ENCODE peak calls at places on chromosomes 13 and 19, in nine cellular contexts. D, R, J, I, X, Y, S, M and P are unnamed samples.

GRCh38 chr19:18832331-18833140 is 777 bp downstream of the UPF1 start:
- DNase-seq in Y (no peak), D (peak; percentile 40), X (peak; percentile 70), I (peak; percentile 25), S (no peak), J (no peak), M (no peak), R (no peak), P (no peak)

GRCh38 chr13:98022210-98022609 is 68.7 kb downstream of the IPO5 start:
- DNase-seq in D (no peak), J (no peak), Y (no peak), X (no peak), R (no peak), S (no peak), M (no peak), I (no peak), P (no peak)

GRCh38 chr13:33629610-33630009 is 188.3 kb upstream of the RFC3 start:
- DNase-seq in J (no peak), R (no peak), M (no peak), D (no peak), S (no peak), Y (no peak), I (no peak), X (no peak), P (no peak)

GRCh38 chr13:20570540-20570939 is 3.6 kb downstream of the IFT88 start:
- DNase-seq in D (no peak), X (no peak), I (no peak), R (no peak), J (no peak), S (no peak), M (no peak), Y (no peak), P (no peak)

GRCh38 chr13:63201493-63201892 is 1785.8 kb upstream of the PCDH20 start:
- DNase-seq in X (no peak), R (no peak), I (no peak), J (no peak), S (no peak), D (no peak), M (no peak), Y (no peak), P (no peak)

GRCh38 chr19:19460761-19461265 is 54.5 kb downstream of the TSSK6 start:
- DNase-seq in Y (no peak), M (no peak), D (peak; percentile 48), J (peak; percentile 90), X (peak; percentile 76), I (no peak), R (no peak), S (peak; percentile 76), P (peak; percentile 65)

GRCh38 chr19:6587093-6587820 is 3.7 kb downstream of the CD70 start:
- DNase-seq in D (no peak), J (no peak), X (peak; percentile 77), Y (no peak), R (no peak), I (no peak), M (no peak), S (no peak), P (no peak)

GRCh38 chr13:114112826-114113322 is 19.5 kb downstream of the RASA3 start:
- DNase-seq in I (no peak), X (peak; percentile 59), Y (no peak), S (peak; percentile 34), M (no peak), D (no peak), R (no peak), J (no peak), P (no peak)

GRCh38 chr19:46202872-46203860 is 26.4 kb upstream of the IGFL1 start:
- DNase-seq in D (no peak), I (no peak), S (no peak), Y (no peak), R (no peak), M (no peak), X (no peak), J (no peak), P (no peak)

GRCh38 chr13:112453874-112454647 is 77.9 kb downstream of the SPACA7 start:
- DNase-seq in M (no peak), D (peak; percentile 14), Y (no peak), X (no peak), S (no peak), R (no peak), J (peak; percentile 51), I (no peak), P (no peak)

GRCh38 chr19:16180611-16181010 is 4.6 kb upstream of the FAM32A start:
- DNase-seq in S (no peak), I (no peak), D (no peak), Y (no peak), M (no peak), R (no peak), J (no peak), X (peak; percentile 54), P (no peak)

GRCh38 chr19:56223481-56223880 is 21.4 kb downstream of the ZSCAN5C start:
- DNase-seq in S (no peak), M (no peak), Y (no peak), R (no peak), D (no peak), I (no peak), J (no peak), X (no peak), P (no peak)

GRCh38 chr19:48253999-48254398 is 1.7 kb downstream of the CARD8 start:
- DNase-seq in Y (no peak), D (no peak), R (no peak), J (no peak), M (no peak), X (no peak), S (no peak), I (no peak), P (no peak)

GRCh38 chr19:48252625-48253024 is 3.1 kb downstream of the CARD8 start:
- DNase-seq in M (no peak), I (no peak), Y (no peak), J (no peak), X (no peak), R (no peak), S (no peak), D (no peak), P (no peak)

GRCh38 chr19:48255376-48256303 is at the start of gene CARD8:
- DNase-seq in D (peak; percentile 86), M (peak; percentile 35), J (peak; percentile 86), I (peak; percentile 88), Y (no peak), X (peak; percentile 91), S (peak; percentile 88), R (peak; percentile 73), P (peak; percentile 85)

GRCh38 chr19:48254529-48254970 is 1.2 kb downstream of the CARD8 start:
- DNase-seq in Y (no peak), R (no peak), X (no peak), S (no peak), I (no peak), D (no peak), M (no peak), J (no peak), P (no peak)

DNA sequence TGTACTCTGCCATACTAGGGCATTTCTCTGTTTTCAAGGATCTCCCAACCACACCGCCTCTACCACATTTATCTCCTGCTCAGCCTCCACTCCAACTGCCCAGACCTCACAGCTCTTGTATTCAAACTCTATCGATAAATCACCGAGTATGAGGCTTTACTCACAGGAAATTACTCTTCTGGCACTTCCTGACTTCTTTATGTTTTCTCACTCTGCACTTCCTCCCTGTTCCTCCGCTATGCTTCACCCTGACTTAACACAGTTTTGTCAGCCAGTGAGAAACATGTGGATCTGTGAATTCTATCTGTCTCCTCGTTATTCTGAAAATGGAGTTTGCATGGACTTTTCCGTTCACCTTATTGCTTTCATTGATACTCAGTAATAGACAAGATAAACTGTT is 2.6 kb upstream of the CARD8 start:
- DNase-seq in M (no peak), I (no peak), X (no peak), D (no peak), Y (no peak), J (no peak), R (no peak), S (no peak), P (no peak)
- H3K4me1 ChIP-seq in M (peaks cover 18% of the 10 kb centered on the region), I (peaks cover 13% of the 10 kb centered on the region), X (peaks cover 11% of the 10 kb centered on the region), D (peaks cover 6% of the 10 kb centered on the region), Y (peaks cover 3% of the 10 kb centered on the region), J (peaks cover 11% of the 10 kb centered on the region), R (peaks cover 3% of the 10 kb centered on the region), S (peaks cover 50% of the 10 kb centered on the region), P (peaks cover 7% of the 10 kb centered on the region)

DNA sequence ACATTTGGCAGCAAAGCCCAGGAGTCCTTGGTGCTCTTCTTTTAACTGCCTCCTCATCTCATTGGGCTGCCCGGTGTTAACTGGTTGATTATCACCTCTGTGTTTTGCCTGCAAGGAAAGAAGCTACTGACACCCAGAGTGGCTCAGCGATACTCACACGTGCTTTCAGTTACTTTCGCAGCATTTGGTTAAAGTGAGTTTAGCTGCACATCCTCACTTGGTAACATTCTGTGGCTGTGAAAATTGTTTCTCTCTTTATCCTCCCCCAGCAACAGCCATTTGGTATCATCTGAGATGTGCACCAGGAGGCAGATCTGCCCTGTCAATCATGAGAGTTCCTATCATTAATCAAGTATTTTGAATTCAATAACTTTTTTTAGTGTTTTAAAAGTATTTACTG is 44.6 kb upstream of the GPR183 start:
- DNase-seq in X (no peak), I (no peak), J (no peak), R (no peak), D (no peak), M (no peak), S (peak; percentile 74), Y (no peak), P (no peak)
- H3K4me1 ChIP-seq in X (no peaks in the 10 kb centered on the region), I (no peaks in the 10 kb centered on the region), J (no peaks in the 10 kb centered on the region), R (no peaks in the 10 kb centered on the region), D (no peaks in the 10 kb centered on the region), M (peaks cover 13% of the 10 kb centered on the region), S (peaks cover 77% of the 10 kb centered on the region), Y (peaks cover 10% of the 10 kb centered on the region), P (no peaks in the 10 kb centered on the region)

DNA sequence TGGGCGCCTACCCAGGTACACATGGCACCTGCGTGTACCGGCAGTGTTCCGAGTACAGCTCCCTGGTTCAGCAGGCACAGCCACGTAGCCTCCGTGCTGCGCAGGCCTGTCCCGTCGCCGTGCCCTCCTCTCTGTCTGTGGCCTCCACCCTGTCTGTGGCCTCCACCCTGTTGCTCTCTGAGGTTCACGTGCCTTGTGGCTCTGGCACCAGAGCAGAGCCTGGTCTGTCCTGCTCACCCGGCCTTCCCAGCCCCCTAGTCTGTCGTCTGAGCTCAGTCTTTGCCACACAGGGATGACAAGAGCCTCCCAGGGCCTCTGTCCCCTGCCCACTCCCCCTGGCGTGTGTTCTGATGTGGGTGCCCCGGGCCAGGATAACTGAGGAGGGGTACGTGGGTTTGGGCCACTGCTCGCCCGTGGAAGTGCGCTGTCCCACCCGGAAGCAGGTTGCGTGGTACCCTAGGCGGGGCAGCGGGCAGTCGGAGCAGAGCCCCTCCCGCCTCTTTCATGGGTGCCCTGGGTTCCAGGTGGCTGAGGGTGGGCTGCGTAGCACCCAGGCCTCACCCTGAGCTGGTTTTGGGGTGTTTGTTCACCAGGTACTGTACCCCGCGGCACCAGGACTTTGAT is 71.7 kb downstream of the KDM4B start:
- DNase-seq in X (no peak), D (no peak), I (no peak), R (peak; percentile 29), J (no peak), S (no peak), M (no peak), Y (no peak), P (no peak)
- H3K4me1 ChIP-seq in X (no peaks in the 10 kb centered on the region), D (peaks cover 1% of the 10 kb centered on the region), I (peaks cover 4% of the 10 kb centered on the region), R (peaks cover 11% of the 10 kb centered on the region), J (peaks cover 15% of the 10 kb centered on the region), S (no peaks in the 10 kb centered on the region), M (peaks cover 25% of the 10 kb centered on the region), Y (peaks cover 36% of the 10 kb centered on the region), P (peaks cover 25% of the 10 kb centered on the region)

GRCh38 chr13:110387451-110388140 is 80.5 kb downstream of the COL4A2 start:
- DNase-seq in I (no peak), X (peak; percentile 62), S (no peak), R (peak; percentile 75), Y (no peak), M (peak; percentile 56), J (peak; percentile 89), D (no peak), P (peak; percentile 80)
- H3K4me1 ChIP-seq in I (peaks cover 4% of the 10 kb centered on the region), X (peaks cover 23% of the 10 kb centered on the region), S (no peaks in the 10 kb centered on the region), R (peaks cover 4% of the 10 kb centered on the region), Y (peaks cover 20% of the 10 kb centered on the region), M (peaks cover 65% of the 10 kb centered on the region), J (peaks cover 44% of the 10 kb centered on the region), D (no peaks in the 10 kb centered on the region), P (peaks cover 58% of the 10 kb centered on the region)